ENCODE peak calls at places on chromosomes 6 and 20, in nine cellular contexts. A is adrenal gland, B is neural progenitor cell, Z is body of pancreas, M is GM23248, D is MM.1S, E is transverse colon, U is upper lobe of right lung, P is ovary. Y is an unnamed sample.

GRCh38 chr6:31888281-31889258 is 8.9 kb downstream of the EHMT2 start:
- DNase-seq in Z (peak; percentile 31), B (peak; percentile 66), A (no peak), P (no peak), U (peak; percentile 73), E (peak; percentile 56), D (no peak), M (peak; percentile 40), Y (no peak)

GRCh38 chr20:24149881-24150307 is 161.3 kb upstream of the GGTLC1 start:
- DNase-seq in B (peak; percentile 64), U (no peak), P (no peak), D (no peak), Z (peak; percentile 58), M (peak; percentile 40), A (peak; percentile 55), E (no peak), Y (peak; percentile 36)

GRCh38 chr6:65650086-65650485 is 56.9 kb downstream of the EYS start:
- DNase-seq in B (no peak), P (no peak), A (no peak), E (no peak), M (no peak), Z (no peak), D (no peak), U (no peak), Y (no peak)

GRCh38 chr20:61724376-61724775 is 341.3 kb downstream of the TAF4 start:
- DNase-seq in D (no peak), B (peak; percentile 48), M (no peak), Z (no peak), U (no peak), E (no peak), P (no peak), A (no peak), Y (no peak)

GRCh38 chr6:124984668-124985338 is 22.6 kb downstream of the RNF217 start:
- DNase-seq in U (no peak), M (peak; percentile 61), D (no peak), E (no peak), Z (no peak), A (no peak), B (no peak), P (no peak), Y (no peak)

GRCh38 chr20:33681728-33682353 is 4.3 kb downstream of the E2F1 start:
- DNase-seq in P (no peak), A (no peak), E (no peak), M (no peak), D (no peak), Z (no peak), B (no peak), U (no peak), Y (no peak)

GRCh38 chr6:127554435-127555006 is 22.5 kb upstream of the C6orf58 start:
- DNase-seq in U (no peak), D (peak; percentile 44), P (no peak), Z (peak; percentile 54), M (peak; percentile 78), B (peak; percentile 62), E (no peak), A (no peak), Y (no peak)

GRCh38 chr6:35829306-35829705 is 24.2 kb downstream of the LHFPL5 start:
- DNase-seq in A (no peak), E (no peak), P (no peak), D (no peak), M (no peak), B (no peak), U (no peak), Z (no peak), Y (no peak)

GRCh38 chr20:51884561-51884960 is 82.2 kb upstream of the SALL4 start:
- DNase-seq in U (no peak), Z (no peak), D (no peak), M (peak; percentile 56), A (no peak), P (no peak), B (no peak), E (no peak), Y (no peak)

GRCh38 chr6:139570166-139570565 is 195.7 kb upstream of the CITED2 start:
- DNase-seq in E (no peak), A (no peak), M (no peak), Z (no peak), B (no peak), U (no peak), P (no peak), D (no peak), Y (no peak)

GRCh38 chr20:23823621-23824324 is 2.8 kb downstream of the CST2 start:
- DNase-seq in B (no peak), D (no peak), U (no peak), P (no peak), M (no peak), E (no peak), A (no peak), Z (no peak), Y (no peak)

GRCh38 chr6:12132351-12133222 is 120.5 kb downstream of the HIVEP1 start:
- DNase-seq in U (no peak), M (peak; percentile 6), P (no peak), D (no peak), A (no peak), Z (no peak), E (no peak), B (no peak), Y (no peak)

GRCh38 chr6:43307451-43308100 is 1.1 kb downstream of the CRIP3 start:
- DNase-seq in U (no peak), Z (no peak), P (no peak), E (no peak), D (no peak), A (peak; percentile 42), M (no peak), B (no peak), Y (no peak)

GRCh38 chr6:134021396-134022122 is 30.9 kb downstream of the SLC2A12 start:
- DNase-seq in Z (no peak), U (no peak), B (no peak), P (no peak), D (no peak), M (no peak), A (no peak), E (no peak), Y (no peak)

GRCh38 chr6:16409531-16410441 is 171.4 kb downstream of the GMPR start:
- DNase-seq in D (no peak), Z (peak; percentile 51), U (peak; percentile 67), P (peak; percentile 50), A (peak; percentile 89), E (peak; percentile 74), M (peak; percentile 87), B (peak; percentile 77), Y (peak; percentile 63)

DNA sequence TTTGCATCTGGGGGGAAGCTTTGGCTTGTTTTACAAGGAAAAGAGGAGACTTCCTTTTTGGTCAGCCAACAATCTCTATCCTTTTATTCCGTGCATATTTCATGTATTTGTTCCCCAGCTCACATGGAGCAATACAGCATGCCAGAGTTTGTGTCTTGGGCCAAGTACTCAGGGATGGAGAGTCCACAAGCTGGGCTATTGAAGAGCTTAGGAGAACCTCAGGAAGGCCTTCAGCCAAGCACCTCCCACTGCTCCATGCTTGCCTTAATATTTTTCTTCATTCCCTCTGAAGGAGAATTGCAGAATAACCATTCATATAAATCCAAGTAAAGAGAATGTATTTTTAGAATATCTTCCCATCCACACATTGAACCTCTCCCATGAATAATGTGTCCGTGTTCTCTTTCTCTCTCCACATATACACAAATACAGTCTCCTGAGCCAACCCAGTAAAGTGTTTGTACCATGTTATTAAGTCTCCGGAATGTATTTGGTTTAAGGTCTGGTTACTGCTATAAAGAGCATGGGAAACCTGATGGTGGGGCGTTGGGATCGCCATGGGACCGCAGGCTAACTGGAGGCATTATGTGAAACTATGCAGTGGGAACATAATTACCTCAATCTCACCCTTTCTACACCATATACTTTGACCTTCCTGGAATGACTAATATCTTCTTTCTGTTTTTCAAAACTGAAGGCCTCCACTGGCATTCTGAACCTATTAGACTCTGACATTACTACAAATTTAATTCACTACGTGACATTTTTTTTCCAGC is 3.0 kb downstream of the LAMA4 start:
- DNase-seq in A (no peak), D (no peak), Z (peak; percentile 13), B (no peak), U (no peak), P (peak; percentile 79), M (peak; percentile 83), E (peak; percentile 36), Y (peak; percentile 75)
- H3K27me3 ChIP-seq in A (no peaks in the 10 kb centered on the region), D (no peaks in the 10 kb centered on the region), Z (no peaks in the 10 kb centered on the region), B (peaks cover 39% of the 10 kb centered on the region), U (no peaks in the 10 kb centered on the region), P (no peaks in the 10 kb centered on the region), M (no peaks in the 10 kb centered on the region), E (peaks cover 26% of the 10 kb centered on the region), Y (no peaks in the 10 kb centered on the region)

GRCh38 chr6:21375206-21375605 is 218.3 kb upstream of the SOX4 start:
- DNase-seq in D (no peak), B (no peak), U (no peak), Z (no peak), E (no peak), A (no peak), M (no peak), P (no peak), Y (no peak)
- H3K27me3 ChIP-seq in D (no peaks in the 10 kb centered on the region), B (no peaks in the 10 kb centered on the region), U (no peaks in the 10 kb centered on the region), Z (no peaks in the 10 kb centered on the region), E (no peaks in the 10 kb centered on the region), A (no peaks in the 10 kb centered on the region), M (no peaks in the 10 kb centered on the region), P (no peaks in the 10 kb centered on the region), Y (no peaks in the 10 kb centered on the region)

GRCh38 chr20:46332373-46333135 is 24.3 kb upstream of the CDH22 start:
- DNase-seq in U (no peak), D (no peak), M (no peak), A (no peak), Z (no peak), E (no peak), B (no peak), P (no peak), Y (no peak)
- H3K27me3 ChIP-seq in U (peaks cover 76% of the 10 kb centered on the region), D (peaks cover 82% of the 10 kb centered on the region), M (peaks cover 40% of the 10 kb centered on the region), A (peaks cover 4% of the 10 kb centered on the region), Z (no peaks in the 10 kb centered on the region), E (peaks cover 91% of the 10 kb centered on the region), B (no peaks in the 10 kb centered on the region), P (no peaks in the 10 kb centered on the region), Y (no peaks in the 10 kb centered on the region)

GRCh38 chr20:46342451-46343357 is 34.4 kb upstream of the CDH22 start:
- DNase-seq in Z (no peak), U (no peak), B (no peak), M (no peak), P (no peak), E (no peak), A (no peak), D (no peak), Y (no peak)

GRCh38 chr20:46344488-46345162 is 36.3 kb upstream of the CDH22 start:
- DNase-seq in Z (no peak), A (no peak), M (no peak), E (no peak), D (no peak), P (no peak), U (no peak), B (no peak), Y (no peak)

GRCh38 chr20:46343358-46344357 is 35.4 kb upstream of the CDH22 start:
- DNase-seq in A (no peak), Z (no peak), E (no peak), P (no peak), B (no peak), M (no peak), D (no peak), U (no peak), Y (no peak)

GRCh38 chr20:46341374-46342044 is 33.2 kb upstream of the CDH22 start:
- DNase-seq in B (peak; percentile 72), D (no peak), E (no peak), P (no peak), Z (no peak), U (no peak), M (no peak), A (no peak), Y (no peak)

DNA sequence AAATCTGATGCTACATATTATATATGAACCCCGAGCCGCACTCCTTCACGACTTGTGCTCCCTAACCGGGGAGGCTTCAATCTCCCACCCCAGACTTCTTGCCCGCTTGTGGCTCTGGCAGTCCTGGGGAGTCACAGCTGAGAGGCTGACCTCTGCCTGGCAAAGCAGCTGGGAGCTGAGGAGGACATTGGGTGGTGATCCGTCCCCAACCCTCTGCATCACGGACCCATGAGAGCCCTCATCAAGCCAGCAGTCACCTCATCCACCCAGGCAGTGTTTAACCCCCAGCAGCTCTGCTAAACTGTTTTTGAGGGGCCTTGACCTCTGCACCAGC is 33.7 kb upstream of the CDH22 start:
- DNase-seq in B (no peak), U (no peak), E (no peak), A (no peak), D (no peak), M (no peak), P (no peak), Z (no peak), Y (no peak)
- H3K27me3 ChIP-seq in B (peaks cover 68% of the 10 kb centered on the region), U (peaks cover 57% of the 10 kb centered on the region), E (peaks cover 59% of the 10 kb centered on the region), A (peaks cover 12% of the 10 kb centered on the region), D (peaks cover 66% of the 10 kb centered on the region), M (peaks cover 64% of the 10 kb centered on the region), P (no peaks in the 10 kb centered on the region), Z (no peaks in the 10 kb centered on the region), Y (no peaks in the 10 kb centered on the region)

Y was measured in testis.